ENCODE peak calls at places on chromosomes 4 and X, in five cellular contexts. T, K, A, C and J are unnamed samples.

GRCh38 chrX:1491851-1492349 is 39.2 kb upstream of the ASMTL start:
- DNase-seq in K (no peak), T (peak), A (no peak), C (no peak), J (no peak)

GRCh38 chrX:15686818-15687685 is 22.4 kb upstream of the CLTRN start:
- DNase-seq in A (peak), K (peak), T (peak), C (peak), J (peak)

GRCh38 chr4:6225469-6225868 is 25.1 kb upstream of the JAKMIP1 start:
- DNase-seq in A (peak), C (no peak), K (no peak), T (peak), J (peak)

GRCh38 chrX:132504417-132504816 is 15.6 kb upstream of the MBNL3 start:
- DNase-seq in C (no peak), A (no peak), K (no peak), T (no peak), J (no peak)

GRCh38 chr4:87865960-87866598 is 33.3 kb downstream of the MEPE start:
- DNase-seq in K (no peak), A (no peak), T (no peak), C (peak), J (peak)

GRCh38 chr4:55733874-55734437 is 85.6 kb upstream of the EXOC1L start:
- DNase-seq in C (peak), A (no peak), K (no peak), T (no peak), J (peak)

GRCh38 chr4:141275834-141276233 is 55.1 kb downstream of the ZNF330 start:
- DNase-seq in A (peak), T (no peak), C (peak), K (peak), J (peak)

GRCh38 chrX:131841496-131842410 is 181.3 kb upstream of the STK26 start:
- DNase-seq in K (peak), A (no peak), T (peak), C (peak), J (peak)

GRCh38 chrX:107324493-107325310 is 118.3 kb downstream of the DNAAF6 start:
- DNase-seq in K (peak), C (no peak), T (no peak), A (peak), J (peak)

GRCh38 chrX:153723351-153724251 is 586 bp downstream of the BCAP31 start:
- DNase-seq in K (no peak), T (peak), A (peak), C (peak), J (peak)

GRCh38 chrX:68659385-68659784 is 11.9 kb downstream of the STARD8 start:
- DNase-seq in A (no peak), T (no peak), C (no peak), K (no peak), J (no peak)

GRCh38 chr4:182764642-182765041 is 152.5 kb downstream of the DCTD start:
- DNase-seq in K (no peak), A (no peak), T (no peak), C (no peak), J (no peak)

GRCh38 chr4:54626113-54626512 is 31.6 kb upstream of the KIT start:
- DNase-seq in K (no peak), T (no peak), C (no peak), A (no peak), J (no peak)

GRCh38 chrX:155068165-155068564 is 2.8 kb downstream of the CMC4 start:
- DNase-seq in C (peak), A (no peak), K (peak), T (no peak), J (peak)

GRCh38 chr4:153466637-153467153 is 535 bp downstream of the TMEM131L start:
- DNase-seq in T (peak), A (no peak), C (no peak), K (no peak), J (no peak)

GRCh38 chr4:169621754-169622481 is 1.5 kb downstream of the CLCN3 start:
- DNase-seq in T (no peak), A (no peak), K (peak), C (peak), J (peak)

DNA sequence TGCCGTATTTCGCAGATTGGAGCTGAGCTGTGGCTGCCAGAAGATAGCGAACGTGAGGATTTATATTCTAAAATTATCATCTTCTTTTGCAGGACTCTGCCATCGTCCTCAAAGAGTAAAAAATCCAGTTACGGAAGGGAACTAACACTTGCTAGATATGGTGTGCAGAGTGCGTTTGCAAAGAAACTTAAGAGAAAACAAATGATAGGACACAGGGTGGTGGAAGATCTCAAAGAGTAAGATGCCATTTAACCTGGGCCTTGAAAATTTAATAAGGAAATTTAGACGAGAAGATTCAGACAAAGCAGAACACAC is 566 bp downstream of the LARP7 start:
- DNase-seq in K (no peak), T (no peak), A (no peak), C (no peak), J (no peak)
- TF ChIP-seq CTCF in K (no peak), T (no peak), A (no peak), C (no peak), J (no peak)

GRCh38 chr4:79050521-79050880 is 111.3 kb upstream of the PAQR3 start:
- DNase-seq in K (no peak), C (no peak), T (no peak), A (no peak), J (no peak)
- TF ChIP-seq CTCF in K (no peak), C (no peak), T (no peak), A (no peak), J (no peak)

GRCh38 chrX:53714580-53715335 is 28.2 kb upstream of the HUWE1 start:
- DNase-seq in C (no peak), T (peak), A (no peak), K (peak), J (peak)
- TF ChIP-seq CTCF in C (no peak), T (no peak), A (no peak), K (no peak), J (no peak)

DNA sequence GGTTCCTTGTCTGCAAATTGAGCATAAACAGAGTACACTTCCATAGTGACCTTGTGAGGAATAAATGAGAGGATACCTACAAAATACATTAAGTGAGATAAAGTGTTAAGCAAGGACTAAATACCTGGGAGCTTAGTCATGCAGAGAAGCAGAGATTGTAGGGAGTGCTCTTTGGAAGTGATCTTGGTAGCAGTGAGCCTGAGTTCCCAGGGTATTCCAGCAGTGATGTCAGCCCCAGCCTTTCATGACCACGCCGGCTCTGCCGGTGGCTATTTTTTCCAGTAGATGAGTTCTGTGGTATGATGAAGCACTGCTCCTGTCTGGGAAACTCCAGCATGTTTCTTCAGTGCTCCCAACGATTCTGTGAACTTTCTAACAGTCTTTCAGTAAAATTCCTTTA is 391.5 kb upstream of the IGFBP7 start:
- DNase-seq in C (peak), K (no peak), A (no peak), T (no peak), J (peak)
- TF ChIP-seq CTCF in C (no peak), K (no peak), A (no peak), T (no peak), J (no peak)

DNA sequence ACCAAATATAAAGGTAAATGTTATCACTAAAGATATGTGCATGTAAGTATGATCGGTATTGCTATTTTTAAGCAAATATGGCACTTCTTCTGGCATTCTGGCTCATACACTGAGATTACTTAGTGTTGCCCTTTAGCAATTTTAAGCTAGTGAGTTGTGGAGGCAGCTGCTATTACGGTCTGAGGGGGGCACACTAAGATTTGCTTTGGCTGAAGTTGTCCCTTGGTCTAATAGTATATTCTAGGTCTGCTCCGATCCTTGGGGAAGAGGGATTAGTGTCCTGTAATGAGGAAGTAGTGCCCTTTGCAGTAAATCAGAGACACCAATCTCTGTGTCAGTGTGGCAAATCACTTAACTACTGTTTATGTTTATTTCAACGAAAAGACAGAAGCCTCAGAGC is 196.5 kb upstream of the FTHL17 start:
- DNase-seq in T (no peak), C (no peak), K (no peak), A (no peak), J (peak)
- TF ChIP-seq CTCF in T (no peak), C (no peak), K (no peak), A (no peak), J (peak)

GRCh38 chrX:141879616-141880015 is 24.1 kb upstream of the MAGEC1 start:
- DNase-seq in C (no peak), K (no peak), T (no peak), A (no peak), J (no peak)
- TF ChIP-seq CTCF in C (no peak), K (no peak), T (no peak), A (no peak), J (no peak)

GRCh38 chr4:111020961-111021360 is 398.1 kb upstream of the PITX2 start:
- DNase-seq in C (no peak), A (no peak), T (no peak), K (no peak), J (no peak)

GRCh38 chr4:111018231-111018630 is 395.4 kb upstream of the PITX2 start:
- DNase-seq in A (no peak), T (no peak), C (no peak), K (no peak), J (no peak)

GRCh38 chr4:111013846-111014245 is 391.0 kb upstream of the PITX2 start:
- DNase-seq in C (no peak), T (no peak), A (no peak), K (no peak), J (no peak)

GRCh38 chr4:111014537-111014936 is 391.7 kb upstream of the PITX2 start:
- DNase-seq in C (no peak), T (no peak), K (no peak), A (no peak), J (no peak)

DNA sequence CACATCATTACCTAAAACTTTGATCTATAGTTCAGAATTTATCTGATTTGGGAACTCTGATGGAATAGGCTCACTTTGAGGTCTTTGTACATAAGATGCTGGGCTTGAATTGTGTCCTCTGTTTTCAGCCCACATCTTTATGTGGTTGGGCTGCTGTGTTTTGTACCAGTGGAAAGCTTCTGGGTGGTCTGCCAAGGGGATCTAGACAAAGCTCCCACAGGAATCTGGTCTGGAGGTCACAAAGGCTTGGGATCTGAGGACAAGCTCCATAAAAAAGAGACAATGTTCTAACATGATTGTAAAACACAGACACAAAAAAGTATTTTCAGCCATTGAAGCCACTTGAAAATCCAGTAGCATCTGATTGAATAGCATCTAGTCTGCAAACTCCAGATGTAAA is 393.5 kb upstream of the PITX2 start:
- DNase-seq in T (no peak), K (no peak), C (no peak), A (no peak), J (no peak)
- TF ChIP-seq CTCF in T (no peak), K (no peak), C (no peak), A (no peak), J (no peak)

DNA sequence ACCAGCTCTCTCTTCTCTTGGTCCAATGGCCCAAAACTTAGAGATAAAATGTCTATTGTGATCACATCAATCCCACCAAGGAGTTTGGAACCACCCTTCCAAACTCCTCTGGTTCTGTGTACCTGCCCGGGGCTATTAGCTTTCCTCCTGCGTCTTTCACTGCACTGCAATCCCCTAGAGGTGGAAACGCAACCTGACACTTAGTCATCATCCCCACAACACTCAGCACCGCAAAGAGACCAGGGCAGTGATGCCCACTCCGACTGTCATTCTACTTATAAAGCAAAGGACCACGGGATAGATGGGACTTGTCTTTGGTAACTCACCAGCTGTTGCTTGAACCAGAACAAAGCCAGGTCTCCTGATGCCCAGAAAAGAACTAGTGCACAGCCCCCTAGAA is 22.0 kb downstream of the AFAP1 start:
- DNase-seq in K (no peak), A (no peak), C (no peak), T (no peak), J (no peak)
- TF ChIP-seq CTCF in K (no peak), A (no peak), C (no peak), T (no peak), J (no peak)

GRCh38 chr4:184826315-184827266 is 823 bp upstream of the ACSL1 start:
- DNase-seq in A (no peak), T (peak), K (no peak), C (no peak), J (peak)

GRCh38 chr4:184824081-184824775 is 1.5 kb downstream of the ACSL1 start:
- DNase-seq in A (no peak), C (no peak), T (peak), K (no peak), J (peak)

GRCh38 chr4:184824776-184825393 is 883 bp downstream of the ACSL1 start:
- DNase-seq in A (no peak), C (no peak), T (peak), K (no peak), J (no peak)

GRCh38 chr4:184822356-184822755 is 3.4 kb downstream of the ACSL1 start:
- DNase-seq in C (no peak), K (no peak), T (no peak), A (no peak), J (no peak)

GRCh38 chr4:184825394-184826314 is at the start of gene ACSL1:
- DNase-seq in C (peak), K (peak), A (peak), T (peak), J (peak)
- TF ChIP-seq CTCF in C (no peak), K (no peak), A (no peak), T (no peak), J (peak)